ENCODE peak calls at places on chromosomes 5 and 9, in seven cellular contexts. One of them, this sample, is unnamed.

GRCh38 chr5:143428738-143429420 is 25.4 kb upstream of the NR3C1 start:
- DNase-seq in SK-N-SH: no peak
- DNase-seq in MM.1S: no peak
- DNase-seq in OCI-LY7: no peak
- DNase-seq in GM23248: no peak
- DNase-seq in PC-3: no peak
- DNase-seq in neural progenitor cell: no peak
- DNase-seq in this sample: no peak

GRCh38 chr9:133945314-133945975 is 46.7 kb downstream of the VAV2 start:
- DNase-seq in SK-N-SH: no peak
- DNase-seq in MM.1S: no peak
- DNase-seq in OCI-LY7: peak; percentile 82
- DNase-seq in GM23248: no peak
- DNase-seq in PC-3: no peak
- DNase-seq in neural progenitor cell: no peak
- DNase-seq in this sample: no peak

GRCh38 chr5:37721447-37721871 is 118.4 kb downstream of the GDNF start:
- DNase-seq in SK-N-SH: no peak
- DNase-seq in MM.1S: peak; percentile 73
- DNase-seq in OCI-LY7: no peak
- DNase-seq in GM23248: peak; percentile 24
- DNase-seq in PC-3: no peak
- DNase-seq in neural progenitor cell: no peak
- DNase-seq in this sample: peak; percentile 28

GRCh38 chr9:37917801-37918664 is 14.1 kb upstream of the SLC25A51 start:
- DNase-seq in SK-N-SH: no peak
- DNase-seq in MM.1S: no peak
- DNase-seq in OCI-LY7: no peak
- DNase-seq in GM23248: no peak
- DNase-seq in PC-3: no peak
- DNase-seq in neural progenitor cell: no peak
- DNase-seq in this sample: no peak

GRCh38 chr5:135880278-135880677 is 15.4 kb downstream of the IL9 start:
- DNase-seq in SK-N-SH: peak; percentile 41
- DNase-seq in MM.1S: no peak
- DNase-seq in OCI-LY7: peak; percentile 40
- DNase-seq in GM23248: peak; percentile 32
- DNase-seq in PC-3: peak; percentile 22
- DNase-seq in neural progenitor cell: peak; percentile 53
- DNase-seq in this sample: peak; percentile 75

GRCh38 chr5:142789206-142789605 is 19.0 kb downstream of the ARHGAP26 start:
- DNase-seq in SK-N-SH: no peak
- DNase-seq in MM.1S: no peak
- DNase-seq in OCI-LY7: no peak
- DNase-seq in GM23248: no peak
- DNase-seq in PC-3: no peak
- DNase-seq in neural progenitor cell: no peak
- DNase-seq in this sample: no peak

GRCh38 chr5:150066901-150067396 is 19.4 kb downstream of the CSF1R start:
- DNase-seq in SK-N-SH: no peak
- DNase-seq in MM.1S: no peak
- DNase-seq in OCI-LY7: no peak
- DNase-seq in GM23248: peak; percentile 88
- DNase-seq in PC-3: peak; percentile 52
- DNase-seq in neural progenitor cell: no peak
- DNase-seq in this sample: no peak

GRCh38 chr5:14348142-14348541 is 205.0 kb downstream of the TRIO start:
- DNase-seq in SK-N-SH: no peak
- DNase-seq in MM.1S: no peak
- DNase-seq in OCI-LY7: no peak
- DNase-seq in GM23248: no peak
- DNase-seq in PC-3: no peak
- DNase-seq in neural progenitor cell: no peak
- DNase-seq in this sample: no peak

GRCh38 chr5:72325566-72326297 is 5.6 kb downstream of the PTCD2 start:
- DNase-seq in SK-N-SH: no peak
- DNase-seq in MM.1S: no peak
- DNase-seq in OCI-LY7: no peak
- DNase-seq in GM23248: peak; percentile 84
- DNase-seq in PC-3: peak; percentile 51
- DNase-seq in neural progenitor cell: no peak
- DNase-seq in this sample: no peak

GRCh38 chr5:127299678-127300077 is 9.1 kb downstream of the MEGF10 start:
- DNase-seq in SK-N-SH: no peak
- DNase-seq in MM.1S: no peak
- DNase-seq in OCI-LY7: no peak
- DNase-seq in GM23248: peak; percentile 4
- DNase-seq in PC-3: no peak
- DNase-seq in neural progenitor cell: peak; percentile 55
- DNase-seq in this sample: peak; percentile 38

GRCh38 chr9:38263534-38263933 is 129.0 kb upstream of the ALDH1B1 start:
- DNase-seq in SK-N-SH: no peak
- DNase-seq in MM.1S: no peak
- DNase-seq in OCI-LY7: peak; percentile 26
- DNase-seq in GM23248: peak; percentile 45
- DNase-seq in PC-3: peak; percentile 52
- DNase-seq in neural progenitor cell: peak; percentile 56
- DNase-seq in this sample: peak; percentile 48

GRCh38 chr9:134316444-134317160 is 9.7 kb upstream of the RXRA start:
- DNase-seq in SK-N-SH: peak; percentile 87
- DNase-seq in MM.1S: no peak
- DNase-seq in OCI-LY7: no peak
- DNase-seq in GM23248: peak; percentile 67
- DNase-seq in PC-3: no peak
- DNase-seq in neural progenitor cell: no peak
- DNase-seq in this sample: no peak

GRCh38 chr9:95313010-95313498 is 4.5 kb downstream of the FANCC start:
- DNase-seq in SK-N-SH: peak; percentile 85
- DNase-seq in MM.1S: no peak
- DNase-seq in OCI-LY7: no peak
- DNase-seq in GM23248: peak; percentile 77
- DNase-seq in PC-3: peak; percentile 88
- DNase-seq in neural progenitor cell: peak; percentile 62
- DNase-seq in this sample: peak; percentile 92

GRCh38 chr5:1410156-1411014 is 34.9 kb downstream of the SLC6A3 start:
- DNase-seq in SK-N-SH: no peak
- DNase-seq in MM.1S: no peak
- DNase-seq in OCI-LY7: no peak
- DNase-seq in GM23248: no peak
- DNase-seq in PC-3: no peak
- DNase-seq in neural progenitor cell: no peak
- DNase-seq in this sample: no peak

GRCh38 chr5:20536339-20536738 is 548.3 kb upstream of the CDH18 start:
- DNase-seq in SK-N-SH: no peak
- DNase-seq in MM.1S: peak; percentile 18
- DNase-seq in OCI-LY7: no peak
- DNase-seq in GM23248: no peak
- DNase-seq in PC-3: no peak
- DNase-seq in neural progenitor cell: no peak
- DNase-seq in this sample: no peak

DNA sequence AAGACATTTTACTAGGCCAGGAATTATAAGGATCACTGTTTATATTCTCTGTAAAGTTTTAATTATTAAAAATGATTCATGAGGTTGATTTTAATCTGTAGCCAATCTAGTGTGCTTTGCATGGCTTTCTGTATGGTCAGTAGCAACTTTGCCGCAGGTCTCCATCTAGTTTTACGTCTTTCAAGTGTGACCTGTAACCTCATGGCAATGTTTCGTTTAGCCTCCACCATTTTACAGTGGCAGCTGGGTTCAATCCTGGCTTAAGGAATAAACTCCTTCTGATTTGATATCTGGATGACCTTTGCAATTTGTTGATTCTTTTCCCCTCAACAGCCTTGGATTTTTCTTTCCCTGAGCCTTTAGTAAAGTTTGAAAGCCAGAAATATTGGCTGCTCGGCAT is 434.5 kb upstream of the CDH9 start:
- DNase-seq in SK-N-SH: no peak
- DNase-seq in MM.1S: no peak
- DNase-seq in OCI-LY7: no peak
- DNase-seq in GM23248: peak; percentile 21
- DNase-seq in PC-3: no peak
- DNase-seq in neural progenitor cell: peak; percentile 5
- DNase-seq in this sample: peak; percentile 22
- TF ChIP-seq EZH2phosphoT487 in SK-N-SH: no peak
- TF ChIP-seq EZH2phosphoT487 in MM.1S: no peak
- TF ChIP-seq EZH2phosphoT487 in OCI-LY7: no peak
- TF ChIP-seq EZH2phosphoT487 in GM23248: no peak
- TF ChIP-seq EZH2phosphoT487 in PC-3: no peak
- TF ChIP-seq EZH2phosphoT487 in neural progenitor cell: no peak
- TF ChIP-seq EZH2phosphoT487 in this sample: no peak

DNA sequence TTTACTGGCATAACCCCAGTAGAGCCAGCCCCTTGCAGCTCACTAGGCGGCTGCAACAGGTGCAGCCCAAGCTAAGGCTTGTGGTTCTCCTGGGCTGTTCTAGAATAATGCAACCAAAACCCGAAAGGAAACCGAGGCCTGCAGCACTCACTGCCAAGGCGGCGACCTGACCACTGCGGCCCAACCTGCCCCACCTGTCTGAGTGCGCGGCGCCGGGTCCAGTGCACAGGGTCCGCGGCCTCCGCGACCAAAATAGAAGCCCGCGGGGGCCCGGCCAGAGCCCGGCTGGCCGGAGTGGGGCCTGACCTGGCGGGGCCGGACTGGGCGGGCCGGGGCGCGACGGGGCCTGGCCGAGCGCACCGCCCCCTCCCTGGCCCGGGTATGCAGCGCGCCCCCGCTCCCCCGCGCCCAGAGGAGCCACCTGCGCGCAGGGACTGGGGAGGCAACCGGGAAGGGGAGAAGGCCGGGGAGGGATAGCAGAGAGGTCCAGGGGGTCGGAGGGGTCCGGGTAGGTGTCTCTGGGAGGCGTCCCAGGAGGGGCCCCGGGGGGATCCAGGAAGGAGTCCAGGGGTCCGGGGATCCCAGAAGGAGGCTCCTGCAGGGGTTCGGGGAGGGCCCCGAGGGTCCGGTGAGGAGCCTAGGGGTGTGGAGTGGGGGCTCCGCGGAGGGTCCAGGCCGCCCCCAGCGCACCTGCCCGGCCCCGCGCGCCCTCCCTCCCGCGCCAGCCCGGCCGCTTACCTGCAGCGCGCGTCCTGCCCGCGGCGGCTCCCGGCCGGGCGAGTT is 541 bp downstream of the SEMA4D start:
- DNase-seq in SK-N-SH: peak; percentile 83
- DNase-seq in MM.1S: peak; percentile 74
- DNase-seq in OCI-LY7: peak; percentile 64
- DNase-seq in GM23248: no peak
- DNase-seq in PC-3: no peak
- DNase-seq in neural progenitor cell: peak; percentile 59
- DNase-seq in this sample: peak; percentile 48
- H3K4me3 ChIP-seq in SK-N-SH: peak overlapping the region; percentile 58
- H3K4me3 ChIP-seq in MM.1S: peak overlapping the region; percentile 73
- H3K4me3 ChIP-seq in OCI-LY7: peak overlapping the region; percentile 83
- H3K4me3 ChIP-seq in GM23248: peak overlapping the region; percentile 26
- H3K4me3 ChIP-seq in PC-3: peak overlapping the region; percentile 64
- H3K4me3 ChIP-seq in neural progenitor cell: peak overlapping the region; percentile 94
- H3K4me3 ChIP-seq in this sample: peak overlapping the region; percentile 85

GRCh38 chr5:110094559-110094958 is 404.8 kb downstream of the MAN2A1 start:
- DNase-seq in SK-N-SH: no peak
- DNase-seq in MM.1S: no peak
- DNase-seq in OCI-LY7: no peak
- DNase-seq in GM23248: no peak
- DNase-seq in PC-3: no peak
- DNase-seq in neural progenitor cell: no peak
- DNase-seq in this sample: no peak

GRCh38 chr5:110096419-110096818 is 406.7 kb downstream of the MAN2A1 start:
- DNase-seq in SK-N-SH: no peak
- DNase-seq in MM.1S: no peak
- DNase-seq in OCI-LY7: no peak
- DNase-seq in GM23248: no peak
- DNase-seq in PC-3: no peak
- DNase-seq in neural progenitor cell: no peak
- DNase-seq in this sample: no peak

GRCh38 chr5:110094109-110094508 is 404.4 kb downstream of the MAN2A1 start:
- DNase-seq in SK-N-SH: no peak
- DNase-seq in MM.1S: no peak
- DNase-seq in OCI-LY7: no peak
- DNase-seq in GM23248: no peak
- DNase-seq in PC-3: no peak
- DNase-seq in neural progenitor cell: no peak
- DNase-seq in this sample: no peak

GRCh38 chr5:110088676-110089436 is 399.1 kb downstream of the MAN2A1 start:
- DNase-seq in SK-N-SH: no peak
- DNase-seq in MM.1S: peak; percentile 24
- DNase-seq in OCI-LY7: no peak
- DNase-seq in GM23248: no peak
- DNase-seq in PC-3: no peak
- DNase-seq in neural progenitor cell: no peak
- DNase-seq in this sample: no peak

DNA sequence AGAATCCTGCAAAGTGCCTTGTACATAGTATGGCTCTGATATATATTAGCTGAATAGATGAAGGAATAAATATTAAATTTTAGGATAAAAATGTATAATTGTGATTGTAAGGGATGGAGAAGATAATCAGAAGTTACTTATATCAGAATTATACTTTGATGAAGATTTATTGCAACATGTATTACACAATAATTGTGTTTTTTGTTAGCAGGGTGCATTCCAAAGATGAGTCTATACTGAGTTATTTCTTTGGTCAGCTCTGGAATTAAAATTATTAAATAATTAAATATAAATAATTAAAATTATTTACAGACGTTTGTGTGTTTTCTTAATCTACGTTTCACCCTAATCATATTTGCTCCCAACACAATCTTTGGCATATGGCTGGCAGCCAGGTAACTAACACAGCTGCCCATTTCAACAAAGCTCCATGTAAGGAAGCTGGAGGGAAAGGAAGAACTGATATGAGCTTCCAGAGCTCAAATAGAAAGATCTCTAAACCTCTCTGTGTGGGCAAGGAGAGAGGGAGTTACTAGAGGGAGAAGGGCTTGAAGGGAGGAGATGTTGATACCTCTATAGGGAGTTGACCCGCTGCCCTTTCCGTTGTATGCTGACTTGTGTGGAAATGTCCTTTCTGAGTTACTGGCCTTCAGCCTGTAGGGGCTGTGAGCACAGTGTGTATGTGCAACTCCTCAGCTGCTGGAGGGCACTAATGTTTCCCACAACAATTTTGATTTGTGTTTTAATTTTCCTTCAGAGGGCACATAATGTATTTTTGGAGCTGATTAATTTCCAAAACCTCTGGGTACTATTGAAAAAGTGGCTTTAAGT is 403.4 kb downstream of the MAN2A1 start:
- DNase-seq in SK-N-SH: no peak
- DNase-seq in MM.1S: no peak
- DNase-seq in OCI-LY7: no peak
- DNase-seq in GM23248: peak; percentile 10
- DNase-seq in PC-3: no peak
- DNase-seq in neural progenitor cell: peak; percentile 7
- DNase-seq in this sample: peak; percentile 14
- H3K4me2 ChIP-seq in SK-N-SH: no peak overlapping the region
- H3K4me2 ChIP-seq in MM.1S: no peak overlapping the region
- H3K4me2 ChIP-seq in OCI-LY7: no peak overlapping the region
- H3K4me2 ChIP-seq in GM23248: no peak overlapping the region
- H3K4me2 ChIP-seq in PC-3: no peak overlapping the region
- H3K4me2 ChIP-seq in neural progenitor cell: no peak overlapping the region
- H3K4me2 ChIP-seq in this sample: no peak overlapping the region

DNA sequence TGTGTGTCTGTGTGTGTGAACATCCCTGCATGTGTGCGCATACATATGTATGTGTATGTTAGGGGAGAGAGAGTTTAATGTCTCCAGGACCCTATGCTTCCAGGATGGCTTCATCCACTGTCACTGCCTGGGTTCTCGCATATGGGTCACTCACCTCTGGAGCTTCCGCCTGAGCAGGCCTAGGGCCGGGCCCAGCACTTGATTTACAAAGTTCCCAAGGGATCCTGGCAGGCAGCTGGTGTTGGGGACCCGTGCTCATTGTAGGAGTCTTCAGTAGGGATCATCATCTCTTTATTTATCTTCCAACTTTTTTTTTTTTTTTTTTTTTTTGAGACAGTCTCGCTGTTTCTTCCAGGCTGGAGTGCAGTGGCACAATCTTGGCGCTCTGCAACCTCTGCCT is 13.0 kb downstream of the TBC1D13 start:
- DNase-seq in SK-N-SH: no peak
- DNase-seq in MM.1S: no peak
- DNase-seq in OCI-LY7: no peak
- DNase-seq in GM23248: no peak
- DNase-seq in PC-3: no peak
- DNase-seq in neural progenitor cell: no peak
- DNase-seq in this sample: no peak
- TF ChIP-seq EZH2phosphoT487 in SK-N-SH: no peak
- TF ChIP-seq EZH2phosphoT487 in MM.1S: no peak
- TF ChIP-seq EZH2phosphoT487 in OCI-LY7: no peak
- TF ChIP-seq EZH2phosphoT487 in GM23248: no peak
- TF ChIP-seq EZH2phosphoT487 in PC-3: no peak
- TF ChIP-seq EZH2phosphoT487 in neural progenitor cell: no peak
- TF ChIP-seq EZH2phosphoT487 in this sample: no peak

This sample was measured in GM23338.